ENCODE peak calls at places on chromosomes 4 and X, in seven cellular contexts. Q, E, B, M, I, Z and C are unnamed samples.

GRCh38 chrX:108198420-108198819 is 106.8 kb downstream of the ATG4A start:
- DNase-seq in Q (no peak), E (peak; percentile 28), B (no peak), M (no peak), I (peak; percentile 67), Z (no peak), C (no peak)

GRCh38 chr4:15149234-15149841 is 147.1 kb downstream of the CPEB2 start:
- DNase-seq in Q (no peak), E (peak; percentile 59), B (no peak), M (no peak), I (peak; percentile 44), Z (no peak), C (no peak)

GRCh38 chrX:47561653-47562151 is 697 bp downstream of the ARAF start:
- DNase-seq in Q (no peak), E (no peak), B (no peak), M (no peak), I (no peak), Z (no peak), C (no peak)

GRCh38 chr4:161256172-161256571 is 907.6 kb downstream of the FSTL5 start:
- DNase-seq in Q (no peak), E (no peak), B (no peak), M (no peak), I (peak; percentile 6), Z (peak; percentile 20), C (no peak)

GRCh38 chr4:78613522-78614311 is 62.1 kb downstream of the ANXA3 start:
- DNase-seq in Q (no peak), E (no peak), B (peak; percentile 66), M (no peak), I (no peak), Z (no peak), C (no peak)

GRCh38 chr4:26490980-26491284 is 648 bp upstream of the CCKAR start:
- DNase-seq in Q (no peak), E (no peak), B (no peak), M (no peak), I (no peak), Z (no peak), C (no peak)

GRCh38 chr4:113955948-113956347 is 23.5 kb downstream of the ARSJ start:
- DNase-seq in Q (no peak), E (no peak), B (no peak), M (no peak), I (peak; percentile 39), Z (no peak), C (no peak)

GRCh38 chrX:70498129-70498528 is 53.5 kb downstream of the DLG3 start:
- DNase-seq in Q (no peak), E (no peak), B (no peak), M (no peak), I (no peak), Z (no peak), C (no peak)

GRCh38 chr4:124178449-124179021 is 534.0 kb downstream of the ANKRD50 start:
- DNase-seq in Q (no peak), E (peak; percentile 81), B (no peak), M (no peak), I (peak; percentile 37), Z (no peak), C (no peak)

GRCh38 chr4:186537843-186538521 is 17.4 kb downstream of the MTNR1A start:
- DNase-seq in Q (no peak), E (no peak), B (peak; percentile 80), M (no peak), I (no peak), Z (no peak), C (no peak)

GRCh38 chrX:118153270-118153669 is 36.7 kb upstream of the KLHL13 start:
- DNase-seq in Q (no peak), E (no peak), B (no peak), M (no peak), I (no peak), Z (no peak), C (no peak)

GRCh38 chrX:111812889-111813563 is 63.0 kb upstream of the TRPC5OS start:
- DNase-seq in Q (no peak), E (no peak), B (no peak), M (no peak), I (no peak), Z (no peak), C (no peak)

GRCh38 chrX:9539611-9540387 is 74.9 kb downstream of the TBL1X start:
- DNase-seq in Q (no peak), E (no peak), B (no peak), M (no peak), I (no peak), Z (no peak), C (no peak)

GRCh38 chr4:13539721-13540445 is 4.4 kb downstream of the NKX3-2 start:
- DNase-seq in Q (no peak), E (no peak), B (no peak), M (no peak), I (no peak), Z (peak; percentile 65), C (no peak)

GRCh38 chr4:7868892-7869471 is 70.7 kb downstream of the AFAP1 start:
- DNase-seq in Q (no peak), E (no peak), B (no peak), M (no peak), I (no peak), Z (no peak), C (no peak)

GRCh38 chr4:5054532-5054931 is 3.3 kb downstream of the STK32B start:
- DNase-seq in Q (no peak), E (no peak), B (no peak), M (no peak), I (no peak), Z (no peak), C (no peak)

GRCh38 chrX:153969904-153970397 is 1.7 kb downstream of the HCFC1 start:
- DNase-seq in Q (no peak), E (peak; percentile 35), B (peak; percentile 30), M (no peak), I (peak; percentile 64), Z (no peak), C (no peak)

GRCh38 chr4:6476893-6477292 is 4.5 kb upstream of the PPP2R2C start:
- DNase-seq in Q (no peak), E (no peak), B (no peak), M (no peak), I (no peak), Z (no peak), C (no peak)

GRCh38 chrX:1444896-1445480 is 7.7 kb downstream of the ASMTL start:
- DNase-seq in Q (no peak), E (no peak), B (no peak), M (no peak), I (no peak), Z (no peak), C (no peak)

GRCh38 chrX:31099536-31100090 is 27.8 kb upstream of the FTHL17 start:
- DNase-seq in Q (no peak), E (no peak), B (no peak), M (no peak), I (no peak), Z (no peak), C (no peak)

GRCh38 chr4:168167714-168168284 is 75.5 kb downstream of the ANXA10 start:
- DNase-seq in Q (no peak), E (peak; percentile 42), B (no peak), M (no peak), I (peak; percentile 21), Z (no peak), C (no peak)

GRCh38 chr4:162865102-162865501 is 301.6 kb downstream of the NAF1 start:
- DNase-seq in Q (no peak), E (no peak), B (no peak), M (no peak), I (no peak), Z (peak; percentile 25), C (no peak)
- TF ChIP-seq CTCF in Q (no peak), E (no peak), B (peak; percentile 3), M (no peak), I (no peak), Z (peak; percentile 59), C (no peak)

DNA sequence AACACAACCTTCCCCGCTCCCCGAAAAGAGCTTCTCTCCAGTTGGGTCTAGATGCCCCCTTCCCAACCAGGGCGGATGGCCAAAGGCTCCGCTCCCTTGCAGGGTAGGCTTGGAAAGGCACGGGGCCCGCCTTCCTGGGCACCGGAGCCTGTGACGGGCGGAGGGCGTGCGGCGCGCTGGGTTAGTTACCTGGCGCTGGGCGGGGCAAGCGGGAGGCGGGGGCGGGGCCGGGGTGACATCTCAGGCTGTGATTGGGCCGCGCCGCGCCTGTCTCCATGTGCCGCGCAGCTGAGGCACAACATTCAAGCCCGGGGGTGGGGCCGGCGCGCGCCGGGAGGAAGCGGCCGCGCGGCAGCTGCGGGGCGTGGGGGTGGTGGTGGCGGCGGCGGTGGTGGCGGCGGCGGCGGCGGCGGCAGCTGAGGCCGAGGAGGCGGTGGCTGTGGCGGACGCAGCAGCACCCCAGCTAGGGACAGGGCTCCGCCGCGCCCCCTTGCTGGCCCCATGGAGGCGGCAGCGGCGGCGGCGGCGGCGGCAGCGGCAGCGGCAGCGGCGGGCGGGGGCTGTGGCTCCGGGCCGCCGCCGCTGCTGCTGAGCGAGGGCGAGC is at the start of gene REPS2:
- DNase-seq in Q (no peak), E (peak; percentile 27), B (peak; percentile 91), M (peak; percentile 90), I (peak; percentile 52), Z (peak; percentile 90), C (peak; percentile 44)
- TF ChIP-seq CTCF in Q (peak; percentile 18), E (no peak), B (no peak), M (no peak), I (no peak), Z (no peak), C (no peak)

DNA sequence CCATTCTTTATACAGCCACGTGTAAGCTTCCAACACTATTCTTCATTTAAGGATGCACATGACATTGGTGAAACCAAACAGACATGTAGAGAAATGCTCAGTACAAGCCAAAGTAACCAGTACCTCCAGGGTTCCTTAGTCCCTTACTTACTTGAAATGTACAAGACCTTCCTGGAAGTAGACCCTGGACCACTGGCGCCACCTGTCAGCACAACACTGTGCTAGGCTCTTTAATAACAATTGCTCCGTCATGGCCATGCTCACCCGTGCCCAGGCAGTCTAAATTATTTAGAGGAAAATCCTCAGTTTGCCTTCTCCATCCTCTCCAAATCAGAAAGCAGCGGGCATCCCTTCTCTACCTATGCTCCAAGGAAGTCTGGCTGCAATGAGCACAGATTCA is 52.7 kb downstream of the ADGRA3 start:
- DNase-seq in Q (no peak), E (no peak), B (no peak), M (no peak), I (no peak), Z (peak; percentile 28), C (no peak)
- TF ChIP-seq CTCF in Q (peak; percentile 33), E (no peak), B (peak; percentile 3), M (no peak), I (no peak), Z (peak; percentile 46), C (peak; percentile 21)

DNA sequence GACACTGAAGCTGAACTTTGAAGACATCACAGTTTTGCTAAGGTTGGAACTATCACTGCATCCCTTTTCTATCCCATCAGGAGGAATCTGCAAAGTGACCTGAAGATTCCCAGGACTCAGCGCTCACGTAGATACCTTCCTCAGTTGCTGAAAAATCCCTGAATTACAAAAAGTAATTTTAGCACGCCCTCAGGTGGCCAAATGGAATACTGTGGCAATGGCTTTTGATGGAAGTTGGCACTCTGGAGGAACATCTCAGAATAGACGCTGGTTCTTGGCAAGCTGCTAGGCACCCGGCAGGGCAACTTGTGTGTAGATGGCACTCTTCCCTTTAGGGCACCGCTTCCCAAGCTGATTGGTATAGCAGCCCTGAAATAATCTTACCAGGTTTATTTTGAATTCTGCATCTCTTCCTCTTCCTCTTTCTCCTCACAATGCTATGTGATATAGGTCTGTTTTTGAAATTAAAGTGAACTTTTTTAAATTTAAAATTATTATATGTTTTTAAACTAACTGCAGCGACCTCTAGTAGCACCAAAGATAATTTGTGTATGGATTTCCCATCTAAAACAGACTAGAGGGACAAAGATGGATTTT is 16.3 kb upstream of the ESX1 start:
- DNase-seq in Q (peak; percentile 39), E (peak; percentile 37), B (peak; percentile 9), M (peak; percentile 14), I (peak; percentile 41), Z (peak; percentile 69), C (no peak)
- TF ChIP-seq CTCF in Q (peak; percentile 82), E (peak; percentile 63), B (peak; percentile 68), M (no peak), I (peak; percentile 70), Z (peak; percentile 64), C (peak; percentile 68)